ENCODE peak calls at places on chromosomes 11 and 22, in seven cellular contexts. Y is brain microvascular endothelial cell; F is aorta; W is CD8-positive, alpha-beta memory T cell; K is H7; I is cardiac muscle cell; M is Karpas-422. N is an unnamed sample.

GRCh38 chr11:16669799-16670415 is 68.5 kb upstream of the C11orf58 start:
- DNase-seq in K (peak; percentile 40), Y (peak; percentile 43), M (no peak), F (no peak), I (peak; percentile 15), W (no peak), N (peak; percentile 4)

GRCh38 chr11:84316866-84317560 is 1030.8 kb upstream of the CCDC90B start:
- DNase-seq in K (no peak), I (peak; percentile 35), F (no peak), M (no peak), Y (peak; percentile 56), W (no peak), N (no peak)

GRCh38 chr22:33426451-33426850 is 368.3 kb upstream of the SYN3 start:
- DNase-seq in M (no peak), I (no peak), F (no peak), Y (no peak), W (no peak), K (no peak), N (no peak)

GRCh38 chr11:68444566-68444965 is 16.0 kb upstream of the PPP6R3 start:
- DNase-seq in K (no peak), Y (no peak), I (no peak), F (peak; percentile 26), M (no peak), W (no peak), N (no peak)

GRCh38 chr11:12102588-12103410 is 7.6 kb upstream of the MICAL2 start:
- DNase-seq in I (no peak), W (no peak), K (no peak), M (no peak), Y (no peak), F (no peak), N (no peak)

GRCh38 chr11:131875611-131876010 is 505.2 kb downstream of the NTM start:
- DNase-seq in I (peak; percentile 42), F (no peak), W (no peak), Y (no peak), K (no peak), M (no peak), N (no peak)

GRCh38 chr11:116750070-116750718 is 22.6 kb downstream of the BUD13 start:
- DNase-seq in M (no peak), F (no peak), W (no peak), Y (no peak), I (no peak), K (no peak), N (no peak)

GRCh38 chr11:22130462-22131053 is 62.3 kb upstream of the ANO5 start:
- DNase-seq in W (no peak), I (no peak), M (peak; percentile 69), K (no peak), F (no peak), Y (no peak), N (no peak)

GRCh38 chr11:65410936-65411680 is 11.5 kb upstream of the NEAT1 start:
- DNase-seq in K (peak; percentile 42), M (no peak), I (no peak), W (no peak), Y (no peak), F (no peak), N (no peak)

GRCh38 chr11:36567684-36568083 is at the start of gene RAG1:
- DNase-seq in W (no peak), F (no peak), K (no peak), M (no peak), I (no peak), Y (no peak), N (no peak)

GRCh38 chr11:17748761-17749721 is 14.5 kb downstream of the KCNC1 start:
- DNase-seq in Y (no peak), K (no peak), M (no peak), W (no peak), I (no peak), F (no peak), N (no peak)

GRCh38 chr22:49959782-49960158 is 802 bp upstream of the PIM3 start:
- DNase-seq in F (peak; percentile 63), M (no peak), W (no peak), K (no peak), Y (no peak), I (peak; percentile 30), N (peak; percentile 56)

GRCh38 chr11:83060965-83061364 is 10.7 kb downstream of the RAB30 start:
- DNase-seq in Y (no peak), F (no peak), I (no peak), W (no peak), M (no peak), K (no peak), N (no peak)
- H3K4me3 ChIP-seq in Y (no peak overlapping the region), F (no peak overlapping the region), I (no peak overlapping the region), W (no peak overlapping the region), M (peak overlapping the region; percentile 2), K (no peak overlapping the region), N (no peak overlapping the region)

GRCh38 chr11:8689726-8690255 is 7.2 kb downstream of the RPL27A start:
- DNase-seq in K (no peak), F (no peak), I (no peak), W (no peak), M (no peak), Y (no peak), N (peak; percentile 34)

GRCh38 chr11:8685820-8686219 is 3.2 kb downstream of the RPL27A start:
- DNase-seq in K (no peak), W (no peak), F (no peak), M (peak; percentile 58), I (no peak), Y (no peak), N (no peak)

GRCh38 chr11:8690374-8691342 is 8.1 kb downstream of the RPL27A start:
- DNase-seq in K (peak; percentile 15), F (no peak), M (no peak), I (no peak), W (no peak), Y (no peak), N (no peak)

GRCh38 chr11:8686325-8686724 is 3.7 kb downstream of the RPL27A start:
- DNase-seq in F (no peak), Y (no peak), W (no peak), K (no peak), I (no peak), M (no peak), N (no peak)

DNA sequence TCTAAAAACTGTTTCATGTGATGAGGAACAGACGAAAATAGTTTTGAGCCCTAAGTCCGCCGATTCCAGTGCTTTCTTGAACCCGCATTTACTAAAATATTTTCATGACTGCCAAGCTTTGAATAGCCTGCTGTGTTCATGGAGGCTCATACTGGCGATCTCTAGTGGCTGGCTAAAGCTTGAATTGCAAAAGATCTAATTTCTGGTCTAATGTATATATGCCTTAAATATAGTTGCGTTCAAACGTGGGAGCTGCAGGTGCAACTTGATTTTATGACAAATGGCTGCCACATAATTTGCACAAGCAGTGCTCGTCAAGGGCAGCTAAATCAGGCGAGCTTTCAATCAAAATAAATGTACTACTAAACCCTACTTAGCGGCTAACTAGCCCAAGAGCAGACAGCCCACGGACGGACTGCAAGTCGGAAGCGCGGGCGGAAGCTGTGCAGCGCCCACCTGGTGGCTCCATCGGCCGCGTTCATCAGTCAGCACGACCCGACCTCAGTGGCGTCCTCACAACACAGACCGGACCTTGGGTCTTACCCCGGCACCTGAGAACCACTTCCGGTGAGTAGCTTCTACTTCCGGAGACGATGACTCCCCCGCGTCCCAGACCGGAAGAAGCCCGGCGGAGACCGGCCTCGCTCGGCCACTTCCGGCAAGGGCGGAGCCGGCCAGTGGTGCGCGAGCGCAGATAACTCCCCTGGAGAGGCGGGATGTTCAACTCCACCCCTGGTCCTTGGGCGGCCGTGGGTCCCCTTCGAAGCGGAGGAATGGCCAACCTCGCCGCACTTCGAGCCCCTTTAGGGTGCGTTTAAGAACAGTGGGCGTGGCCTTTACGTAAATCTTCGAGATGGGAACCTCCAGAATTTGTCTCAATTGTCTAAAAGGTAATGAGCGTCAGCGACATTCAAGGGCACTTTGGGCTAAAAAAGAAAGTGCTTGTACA is 6.1 kb downstream of the RPL27A start:
- DNase-seq in W (peak; percentile 65), Y (peak; percentile 91), F (peak; percentile 97), K (peak; percentile 96), M (peak; percentile 99), I (peak; percentile 98), N (peak; percentile 97)
- H3K36me3 ChIP-seq in W (peaks cover 28% of the 10 kb centered on the region), Y (peaks cover 52% of the 10 kb centered on the region), F (no peaks in the 10 kb centered on the region), K (peaks cover 27% of the 10 kb centered on the region), M (peaks cover 59% of the 10 kb centered on the region), I (peaks cover 37% of the 10 kb centered on the region), N (peaks cover 83% of the 10 kb centered on the region)

DNA sequence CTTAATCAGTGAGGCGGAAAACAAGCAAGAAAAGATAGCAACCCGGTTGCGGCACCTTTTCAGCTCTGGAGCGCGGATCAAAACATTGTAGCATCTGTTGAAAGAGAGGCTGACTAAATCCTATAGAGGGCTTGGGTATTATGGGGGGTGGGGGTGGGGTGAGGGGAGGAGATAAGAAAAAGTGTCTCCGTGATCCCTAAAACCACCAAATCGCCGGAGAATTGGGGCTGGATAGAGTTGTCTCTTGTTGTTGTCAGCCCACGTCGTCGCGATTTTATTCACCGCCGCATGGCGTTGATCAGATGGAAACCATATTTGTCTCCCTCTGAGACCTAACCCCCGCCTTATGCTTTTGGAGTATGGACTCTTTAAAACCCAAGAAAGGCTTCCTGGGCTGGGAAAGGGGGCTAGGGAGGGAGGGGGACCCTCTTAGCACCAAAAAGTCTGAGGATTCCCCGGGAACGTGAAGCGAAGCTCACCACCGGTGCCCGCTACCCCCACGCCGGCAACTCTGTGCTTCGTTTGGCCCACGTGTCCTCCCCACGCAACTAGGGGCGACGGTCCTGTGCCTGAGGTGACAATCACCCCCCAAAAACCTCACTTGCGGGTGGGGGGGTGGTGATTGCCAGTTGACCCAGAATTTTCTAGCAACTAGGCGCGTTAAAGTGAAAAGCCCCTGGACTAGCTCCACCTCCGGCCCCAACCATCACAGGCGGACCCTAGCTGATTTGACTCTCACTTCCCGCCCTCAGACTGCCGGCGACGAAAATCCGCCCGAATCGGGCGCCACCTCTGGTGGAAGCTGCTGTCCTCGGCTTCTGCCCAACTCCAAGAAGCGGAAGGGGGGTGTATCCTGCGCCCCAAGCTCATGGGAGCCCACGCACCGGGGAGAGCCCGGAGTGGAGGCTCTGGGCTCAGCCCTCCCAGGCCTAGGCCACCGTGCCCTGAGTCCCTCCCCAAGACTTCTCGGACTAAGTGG is 12.8 kb downstream of the PAX6 start:
- DNase-seq in F (no peak), I (no peak), M (peak; percentile 81), Y (no peak), W (no peak), K (peak; percentile 92), N (no peak)
- H3K27me3 ChIP-seq in F (no peaks in the 10 kb centered on the region), I (peaks cover 100% of the 10 kb centered on the region), M (no peaks in the 10 kb centered on the region), Y (peaks cover 64% of the 10 kb centered on the region), W (peaks cover 53% of the 10 kb centered on the region), K (peaks cover 83% of the 10 kb centered on the region), N (no peaks in the 10 kb centered on the region)

DNA sequence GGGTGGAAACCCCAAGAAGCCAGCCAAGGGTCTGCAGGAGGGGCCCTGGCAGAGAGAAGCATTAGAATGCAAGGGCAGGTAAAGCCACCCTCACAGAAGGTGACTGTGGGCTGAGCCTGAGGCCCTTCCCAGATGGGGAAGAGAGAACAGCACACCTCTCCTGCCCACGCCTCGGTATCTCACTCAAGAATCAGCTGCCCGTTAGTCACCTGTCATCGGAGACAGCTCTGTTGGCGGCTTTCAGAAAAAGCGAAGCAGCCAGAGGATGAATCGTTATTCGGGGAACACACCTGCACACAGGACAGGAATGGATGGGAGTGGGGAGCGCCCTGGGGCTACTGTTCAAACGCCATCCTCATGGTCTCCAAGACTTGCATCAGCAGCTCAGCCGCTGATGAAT is 21.7 kb upstream of the TMA7B start:
- DNase-seq in Y (no peak), I (no peak), F (no peak), K (no peak), M (no peak), W (no peak), N (no peak)
- H3K4me3 ChIP-seq in Y (no peak overlapping the region), I (no peak overlapping the region), F (no peak overlapping the region), K (no peak overlapping the region), M (no peak overlapping the region), W (peak overlapping the region; percentile 9), N (no peak overlapping the region)